ENCODE peak calls at places on chromosome 3, in eight cellular contexts. O, I, Q, H, L, W, B and K are unnamed samples.

GRCh38 chr3:71244153-71245051 is 339.1 kb downstream of the FOXP1 start:
- DNase-seq in O (no peak), I (no peak), Q (peak), H (no peak), L (no peak), W (no peak), B (no peak), K (no peak)

GRCh38 chr3:99561056-99561455 is 77.3 kb upstream of the COL8A1 start:
- DNase-seq in O (no peak), I (no peak), Q (no peak), H (no peak), L (no peak), W (no peak), B (no peak), K (no peak)

GRCh38 chr3:183275418-183275817 is 22.4 kb downstream of the B3GNT5 start:
- DNase-seq in O (peak), I (no peak), Q (no peak), H (no peak), L (peak), W (no peak), B (no peak), K (no peak)

GRCh38 chr3:127800508-127800907 is 21.8 kb downstream of the MGLL start:
- DNase-seq in O (peak), I (no peak), Q (no peak), H (peak), L (peak), W (no peak), B (peak), K (no peak)

GRCh38 chr3:170506556-170506955 is 79.3 kb downstream of the SLC7A14 start:
- DNase-seq in O (no peak), I (no peak), Q (no peak), H (peak), L (peak), W (no peak), B (peak), K (peak)

GRCh38 chr3:134869153-134869726 is 74.2 kb downstream of the EPHB1 start:
- DNase-seq in O (no peak), I (no peak), Q (no peak), H (no peak), L (no peak), W (no peak), B (no peak), K (no peak)

GRCh38 chr3:109927161-109927560 is 589.8 kb upstream of the DPPA4 start:
- DNase-seq in O (peak), I (no peak), Q (no peak), H (peak), L (peak), W (no peak), B (peak), K (peak)

GRCh38 chr3:30638685-30639412 is 32.4 kb downstream of the TGFBR2 start:
- DNase-seq in O (no peak), I (no peak), Q (no peak), H (no peak), L (no peak), W (no peak), B (no peak), K (no peak)

GRCh38 chr3:170321326-170322034 is 36.0 kb upstream of the SKIL start:
- DNase-seq in O (no peak), I (peak), Q (no peak), H (no peak), L (peak), W (no peak), B (peak), K (no peak)

GRCh38 chr3:128548426-128549282 is 55.7 kb upstream of the GATA2 start:
- DNase-seq in O (no peak), I (no peak), Q (no peak), H (no peak), L (no peak), W (no peak), B (peak), K (no peak)